ENCODE peak calls at places on chromosomes 13 and 19, in seven cellular contexts. X, D, F, P, B, L and M are unnamed samples.

GRCh38 chr19:44611812-44612295 is 1.5 kb upstream of the IGSF23 start:
- DNase-seq in D (no peak), F (no peak), X (no peak), L (no peak), B (no peak), P (no peak), M (no peak)

GRCh38 chr13:109389456-109389855 is 396.9 kb downstream of the IRS2 start:
- DNase-seq in P (no peak), D (no peak), B (no peak), X (no peak), L (no peak), F (no peak), M (no peak)

GRCh38 chr19:48474084-48474592 is 5.0 kb downstream of the CYTH2 start:
- DNase-seq in B (no peak), X (no peak), L (peak), D (no peak), F (no peak), P (no peak), M (no peak)

GRCh38 chr19:35879770-35880317 is 11.5 kb downstream of the APLP1 start:
- DNase-seq in P (peak), B (peak), L (peak), F (peak), X (no peak), D (peak), M (peak)

GRCh38 chr13:70448820-70449219 is 340.6 kb upstream of the KLHL1 start:
- DNase-seq in L (no peak), F (no peak), B (no peak), X (no peak), P (no peak), D (no peak), M (no peak)

GRCh38 chr19:56083668-56084067 is 37.4 kb downstream of the ZNF787 start:
- DNase-seq in B (no peak), F (no peak), P (no peak), X (no peak), L (no peak), D (no peak), M (no peak)

GRCh38 chr19:46610851-46611770 is 10.0 kb downstream of the CALM3 start:
- DNase-seq in B (no peak), X (no peak), D (no peak), F (no peak), L (no peak), P (peak), M (peak)

GRCh38 chr13:103876571-103876970 is 810.4 kb upstream of the SLC10A2 start:
- DNase-seq in L (no peak), P (no peak), B (no peak), F (no peak), D (no peak), X (no peak), M (no peak)

GRCh38 chr19:32924200-32924599 is 47.6 kb downstream of the CEP89 start:
- DNase-seq in X (no peak), B (no peak), P (no peak), L (no peak), F (no peak), D (no peak), M (no peak)

GRCh38 chr19:18098891-18099622 is 1.5 kb downstream of the MAST3 start:
- DNase-seq in B (peak), P (no peak), F (no peak), L (no peak), X (no peak), D (peak), M (peak)

GRCh38 chr13:27280009-27280646 is 9.5 kb downstream of the RASL11A start:
- DNase-seq in F (no peak), L (no peak), P (no peak), D (no peak), B (no peak), X (no peak), M (no peak)

DNA sequence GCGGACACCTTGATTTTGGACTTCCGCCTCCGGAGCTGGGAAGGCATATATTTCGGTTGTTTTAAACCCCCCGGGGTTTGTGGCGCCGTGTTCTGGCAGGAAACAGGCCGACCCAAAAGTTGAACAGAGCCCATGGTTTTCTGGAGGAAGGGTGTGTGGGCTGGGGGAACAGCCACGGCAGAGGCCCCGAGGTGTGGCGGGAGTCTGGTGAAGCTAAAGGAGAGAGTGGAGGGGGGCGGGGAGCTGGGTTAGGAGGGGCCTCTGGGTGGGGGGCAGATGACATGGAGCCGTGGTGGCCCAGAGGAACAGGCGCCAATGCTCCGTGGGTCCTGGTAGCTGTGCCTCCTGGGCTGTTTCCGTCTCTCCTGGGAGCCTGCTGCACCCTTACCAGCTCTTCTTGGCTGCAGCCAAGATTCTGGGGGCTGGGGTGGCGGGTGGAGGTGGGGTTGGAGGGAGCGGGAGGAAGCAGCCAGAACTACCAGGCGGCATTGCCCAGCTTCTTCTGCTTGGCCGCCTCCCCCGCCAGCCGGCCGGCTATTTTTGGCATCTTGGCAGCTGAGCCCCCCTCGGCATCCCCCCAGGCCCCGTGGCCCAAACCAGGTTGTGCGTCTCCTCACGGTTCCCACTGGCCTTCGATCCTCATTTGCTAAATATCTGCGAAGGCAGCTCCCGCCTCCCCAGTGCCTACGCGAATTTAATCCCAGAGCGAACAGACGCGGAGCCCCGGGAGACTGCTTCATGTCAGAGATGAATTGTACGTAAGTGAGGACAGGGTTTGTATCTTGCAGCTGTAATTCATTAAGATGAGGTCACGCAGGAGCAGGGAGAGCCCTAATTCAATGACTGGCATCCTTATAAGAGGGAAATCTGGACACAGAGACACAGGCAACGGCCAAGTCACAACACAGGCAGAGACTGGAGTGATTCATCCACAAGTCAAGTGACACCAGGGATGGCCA is 12.7 kb upstream of the PEAK3 start:
- DNase-seq in D (no peak), X (no peak), F (no peak), P (no peak), L (no peak), B (no peak), M (no peak)
- TF ChIP-seq POLR2AphosphoS5 in D (no peak), X (no peak), F (no peak), P (no peak), L (no peak), B (no peak), M (no peak)

GRCh38 chr19:52685811-52686210 is 47.7 kb upstream of the ZNF83 start:
- DNase-seq in X (no peak), F (no peak), D (no peak), B (no peak), L (no peak), P (no peak), M (no peak)
- TF ChIP-seq POLR2AphosphoS5 in X (no peak), F (no peak), D (no peak), B (no peak), L (no peak), P (no peak), M (no peak)

GRCh38 chr19:13119654-13120053 is 1.6 kb downstream of the NACC1 start:
- DNase-seq in P (no peak), L (no peak), B (no peak), D (no peak), F (no peak), X (no peak), M (no peak)
- TF ChIP-seq POLR2AphosphoS5 in P (no peak), L (no peak), B (no peak), D (no peak), F (no peak), X (no peak), M (no peak)

GRCh38 chr13:40377783-40378182 is 288.7 kb downstream of the FOXO1 start:
- DNase-seq in L (no peak), P (no peak), F (no peak), B (no peak), D (no peak), X (no peak), M (no peak)
- TF ChIP-seq POLR2AphosphoS5 in L (no peak), P (no peak), F (no peak), B (no peak), D (no peak), X (no peak), M (no peak)

DNA sequence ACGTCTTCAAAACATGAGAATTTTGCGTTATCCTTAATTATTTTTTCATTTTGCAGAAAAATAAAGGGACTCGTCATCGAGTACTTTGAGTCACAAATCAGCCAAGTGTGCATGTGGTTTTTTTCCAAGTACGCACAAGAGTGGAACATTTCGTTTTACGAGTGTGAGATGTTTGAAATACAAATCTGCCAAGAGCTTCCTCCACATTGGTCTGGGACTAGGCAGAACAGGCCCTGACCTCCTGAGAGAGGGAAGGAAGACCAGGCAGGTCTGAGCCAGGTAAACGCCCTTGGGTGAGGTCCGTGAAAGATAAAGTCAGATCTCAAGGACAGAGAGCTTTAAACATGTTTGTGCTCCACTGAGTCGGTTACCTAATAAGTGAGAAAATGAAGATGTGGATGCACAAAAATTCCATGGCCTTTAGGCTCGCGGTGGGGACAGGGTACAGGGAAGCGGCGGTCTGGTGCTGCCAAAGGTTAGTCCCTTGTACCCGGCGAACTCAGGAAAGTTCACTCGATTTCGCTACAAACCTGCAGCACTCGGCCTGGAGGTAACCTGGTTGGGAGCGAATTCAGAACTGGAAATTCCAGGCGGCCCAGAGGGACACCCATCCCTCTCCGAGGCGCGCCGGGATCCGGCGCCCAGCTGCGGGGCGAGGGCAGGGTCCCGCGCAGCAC is 448 bp upstream of the ITM2B start:
- DNase-seq in D (peak), B (peak), X (no peak), F (peak), P (peak), L (no peak), M (no peak)
- TF ChIP-seq POLR2AphosphoS5 in D (peak), B (no peak), X (no peak), F (no peak), P (no peak), L (no peak), M (no peak)

GRCh38 chr13:78784017-78784745 is 125.2 kb upstream of the OBI1 start:
- DNase-seq in P (no peak), F (no peak), X (no peak), D (no peak), L (no peak), B (no peak), M (no peak)

GRCh38 chr13:78785764-78786163 is 126.8 kb upstream of the OBI1 start:
- DNase-seq in X (no peak), L (no peak), P (no peak), F (no peak), B (no peak), D (no peak), M (no peak)

GRCh38 chr13:78786399-78786879 is 127.5 kb upstream of the OBI1 start:
- DNase-seq in F (no peak), P (no peak), X (no peak), D (no peak), L (no peak), B (no peak), M (no peak)

DNA sequence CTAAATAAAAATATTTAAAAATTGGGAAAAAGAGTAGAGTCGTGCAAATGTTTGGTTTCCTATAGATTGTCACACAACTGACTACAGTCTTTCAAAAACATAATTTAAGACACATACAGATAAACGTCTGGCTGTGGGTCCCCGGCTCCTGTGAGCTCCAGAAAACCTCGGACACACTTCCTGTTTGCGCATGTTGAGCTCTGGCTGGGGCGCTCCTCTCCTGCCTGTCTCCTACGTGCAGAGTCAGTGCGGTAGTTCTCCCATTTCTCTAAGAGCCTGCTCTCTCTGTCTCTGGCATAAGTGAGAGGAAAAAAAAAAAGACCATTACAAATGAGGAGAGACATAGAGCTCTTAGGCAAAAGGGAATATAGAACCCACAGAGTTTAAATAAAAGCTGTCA is 128.2 kb upstream of the OBI1 start:
- DNase-seq in X (no peak), D (no peak), B (peak), P (no peak), F (no peak), L (no peak), M (no peak)
- TF ChIP-seq POLR2AphosphoS5 in X (no peak), D (no peak), B (no peak), P (no peak), F (no peak), L (no peak), M (no peak)

GRCh38 chr13:66468656-66469055 is 761.5 kb downstream of the PCDH9 start:
- DNase-seq in B (no peak), X (no peak), F (no peak), L (no peak), P (no peak), D (no peak), M (no peak)

GRCh38 chr13:66469745-66470144 is 760.4 kb downstream of the PCDH9 start:
- DNase-seq in B (no peak), L (no peak), F (no peak), D (no peak), X (no peak), P (no peak), M (no peak)
- TF ChIP-seq POLR2AphosphoS5 in B (no peak), L (no peak), F (no peak), D (no peak), X (no peak), P (no peak), M (no peak)

GRCh38 chr13:48235100-48235813 is 2.3 kb downstream of the ITM2B start:
- DNase-seq in B (no peak), D (peak), P (no peak), L (no peak), F (peak), X (no peak), M (no peak)
- TF ChIP-seq POLR2AphosphoS5 in B (no peak), D (peak), P (no peak), L (peak), F (no peak), X (no peak), M (no peak)

GRCh38 chr13:38686635-38687245 is at the start of gene FREM2:
- DNase-seq in F (no peak), P (no peak), X (no peak), B (no peak), L (no peak), D (peak), M (no peak)
- TF ChIP-seq POLR2AphosphoS5 in F (no peak), P (no peak), X (no peak), B (no peak), L (peak), D (no peak), M (no peak)

GRCh38 chr13:51246411-51247298 is 24.5 kb downstream of the FAM124A start:
- DNase-seq in X (no peak), D (no peak), B (no peak), F (no peak), L (peak), P (no peak), M (no peak)
- TF ChIP-seq POLR2AphosphoS5 in X (no peak), D (no peak), B (no peak), F (no peak), L (no peak), P (no peak), M (no peak)